ENCODE peak calls at places on chromosomes 3 and 15, in four cellular contexts. S is adrenal gland, O is stomach, C is endodermal cell. Q is an unnamed sample.

GRCh38 chr3:5302661-5303060 is 115.2 kb downstream of the EDEM1 start:
- DNase-seq in C (no peak), O (no peak), S (no peak), Q (no peak)

GRCh38 chr3:16865335-16865734 is 19.4 kb upstream of the PLCL2 start:
- DNase-seq in O (no peak), S (no peak), C (no peak), Q (no peak)

GRCh38 chr3:42345811-42346210 is 64.6 kb downstream of the LYZL4 start:
- DNase-seq in O (no peak), C (no peak), S (no peak), Q (no peak)

GRCh38 chr3:100210777-100211145 is 50.0 kb upstream of the TBC1D23 start:
- DNase-seq in O (no peak), C (no peak), S (no peak), Q (no peak)

GRCh38 chr15:82951472-82952155 is 906 bp downstream of the HOMER2 start:
- DNase-seq in C (no peak), O (no peak), S (no peak), Q (no peak)

GRCh38 chr3:50473768-50474167 is 29.7 kb downstream of the CACNA2D2 start:
- DNase-seq in S (no peak), C (no peak), O (no peak), Q (no peak)

GRCh38 chr3:69084326-69084667 is 440 bp upstream of the ARL6IP5 start:
- DNase-seq in C (no peak), O (peak), S (no peak), Q (no peak)

GRCh38 chr3:125990253-125990970 is 21.4 kb downstream of the ROPN1B start:
- DNase-seq in S (peak), O (peak), C (peak), Q (no peak)

GRCh38 chr3:46558184-46559029 is 7.7 kb downstream of the LRRC2 start:
- DNase-seq in S (peak), C (peak), O (peak), Q (peak)

GRCh38 chr15:49410660-49411059 is 12.4 kb upstream of the FGF7 start:
- DNase-seq in C (no peak), O (no peak), S (no peak), Q (no peak)

GRCh38 chr15:70033529-70034140 is 64.1 kb downstream of the TLE3 start:
- DNase-seq in S (no peak), C (no peak), O (no peak), Q (no peak)

GRCh38 chr3:64644483-64644882 is 43.3 kb downstream of the ADAMTS9 start:
- DNase-seq in O (no peak), C (no peak), S (no peak), Q (no peak)

GRCh38 chr3:58383904-58384303 is 49.7 kb downstream of the PDHB start:
- DNase-seq in S (peak), C (no peak), O (no peak), Q (no peak)

GRCh38 chr3:63972196-63972595 is 51.1 kb downstream of the PSMD6 start:
- DNase-seq in O (no peak), C (no peak), S (no peak), Q (no peak)

GRCh38 chr3:133578548-133579191 is 5.2 kb downstream of the CDV3 start:
- DNase-seq in S (no peak), O (no peak), C (no peak), Q (no peak)

GRCh38 chr3:156492801-156493261 is 62.1 kb downstream of the SSR3 start:
- DNase-seq in C (no peak), O (no peak), S (no peak), Q (no peak)

GRCh38 chr15:70077436-70077835 is 20.3 kb downstream of the TLE3 start:
- DNase-seq in S (no peak), O (no peak), C (no peak), Q (no peak)

GRCh38 chr3:72533584-72534473 is 314.4 kb downstream of the SHQ1 start:
- DNase-seq in C (no peak), O (no peak), S (no peak), Q (no peak)

GRCh38 chr3:64319391-64319790 is 94.1 kb upstream of the PRICKLE2 start:
- DNase-seq in S (no peak), C (peak), O (no peak), Q (no peak)

GRCh38 chr3:45978348-45978747 is 17.3 kb downstream of the FYCO1 start:
- DNase-seq in S (no peak), C (no peak), O (peak), Q (peak)

GRCh38 chr3:46461971-46462910 is 2.5 kb downstream of the LTF start:
- DNase-seq in S (no peak), O (no peak), C (peak), Q (no peak)

GRCh38 chr3:7630925-7631324 is 770.0 kb downstream of the GRM7 start:
- DNase-seq in S (peak), O (peak), C (no peak), Q (no peak)

GRCh38 chr3:158097571-158098553 is 8.4 kb downstream of the SHOX2 start:
- DNase-seq in C (peak), S (peak), O (peak), Q (peak)

GRCh38 chr3:169945313-169945712 is 21.3 kb upstream of the SEC62 start:
- DNase-seq in O (peak), S (no peak), C (no peak), Q (no peak)

GRCh38 chr15:58788056-58788710 is 17.1 kb downstream of the MINDY2 start:
- DNase-seq in C (no peak), O (no peak), S (no peak), Q (no peak)

DNA sequence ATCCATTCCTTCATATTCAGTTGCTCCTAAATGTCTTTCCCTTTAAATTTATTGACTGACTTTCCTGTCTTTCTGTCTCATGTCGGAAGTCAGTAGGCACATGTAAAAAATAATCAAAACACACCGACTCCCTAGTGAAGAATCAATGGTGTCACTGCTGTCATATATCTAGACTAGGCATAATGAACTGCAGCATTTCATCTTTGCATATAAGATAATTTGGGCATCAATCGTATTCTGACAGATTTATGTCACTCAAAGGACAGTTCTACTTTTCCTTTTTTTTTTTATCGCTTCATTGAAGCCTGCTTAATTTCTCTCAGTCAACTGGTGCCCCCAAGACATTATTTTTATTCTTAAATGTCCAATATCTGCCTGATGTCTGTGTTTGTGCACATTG is 206.3 kb downstream of the MEIS2 start:
- DNase-seq in O (no peak), S (no peak), C (no peak), Q (no peak)
- TF ChIP-seq CTCF in O (no peak), S (no peak), C (no peak), Q (no peak)

GRCh38 chr15:40420793-40421192 is 15.2 kb downstream of the IVD start:
- DNase-seq in C (no peak), S (no peak), O (peak), Q (peak)

GRCh38 chr15:40424483-40425115 is 16.2 kb upstream of the BAHD1 start:
- DNase-seq in O (no peak), C (no peak), S (no peak), Q (no peak)

GRCh38 chr15:40418126-40418525 is 12.5 kb downstream of the IVD start:
- DNase-seq in O (no peak), C (no peak), S (no peak), Q (no peak)

GRCh38 chr15:40420071-40420713 is 14.6 kb downstream of the IVD start:
- DNase-seq in O (peak), S (no peak), C (no peak), Q (no peak)

GRCh38 chr15:40421246-40422157 is 15.9 kb downstream of the IVD start:
- DNase-seq in S (peak), O (peak), C (peak), Q (no peak)
- H3K4me3 ChIP-seq in S (no peak), O (no peak), C (no peak), Q (no peak)

GRCh38 chr3:141460097-141460704 is 26.6 kb upstream of the RASA2 start:
- DNase-seq in O (peak), C (peak), S (peak), Q (peak)

GRCh38 chr3:141458937-141459510 is 27.8 kb upstream of the RASA2 start:
- DNase-seq in S (no peak), C (no peak), O (no peak), Q (no peak)

GRCh38 chr3:141465221-141465620 is 21.6 kb upstream of the RASA2 start:
- DNase-seq in C (no peak), O (no peak), S (no peak), Q (no peak)

GRCh38 chr3:141466633-141467169 is 20.1 kb upstream of the RASA2 start:
- DNase-seq in O (no peak), S (no peak), C (no peak), Q (no peak)

DNA sequence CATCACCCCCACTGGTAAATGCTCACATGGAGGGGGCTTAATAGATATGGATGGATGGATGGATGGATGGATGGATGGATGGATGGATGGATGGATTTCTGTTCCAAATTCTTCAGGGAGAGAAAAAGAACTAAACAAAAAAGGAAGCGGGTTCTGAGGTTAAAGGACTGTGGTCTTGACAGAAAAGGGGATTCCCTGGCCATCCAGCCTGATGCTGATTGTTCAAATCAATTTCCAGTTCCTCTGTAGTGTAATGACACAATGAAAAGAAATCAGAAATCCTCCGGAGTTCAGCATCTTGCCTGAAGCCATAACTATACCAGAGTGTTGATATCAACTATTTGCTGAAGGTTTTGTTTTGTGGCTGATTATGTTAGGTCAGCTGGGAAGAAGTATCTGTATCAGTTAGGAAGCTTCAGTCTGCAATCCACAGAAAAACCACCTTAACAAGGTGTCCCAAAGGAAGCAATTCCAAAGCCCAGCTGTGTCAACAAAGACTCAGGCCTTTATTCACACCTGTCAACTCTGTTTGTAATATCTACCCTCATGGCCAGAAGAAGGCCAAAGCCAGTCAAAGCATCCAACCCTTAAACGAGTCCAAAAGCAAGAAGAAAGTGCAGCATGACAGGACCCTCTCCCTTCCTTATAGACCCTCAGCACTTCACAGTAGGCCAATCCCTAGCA is 24.5 kb upstream of the RASA2 start:
- DNase-seq in S (no peak), C (no peak), O (no peak), Q (no peak)
- TF ChIP-seq CTCF in S (no peak), C (no peak), O (no peak), Q (no peak)

GRCh38 chr3:172595648-172596393 is 72.6 kb upstream of the TNFSF10 start:
- DNase-seq in C (no peak), S (no peak), O (peak), Q (no peak)
- H3K4me3 ChIP-seq in C (no peak), S (no peak), O (peak), Q (no peak)

DNA sequence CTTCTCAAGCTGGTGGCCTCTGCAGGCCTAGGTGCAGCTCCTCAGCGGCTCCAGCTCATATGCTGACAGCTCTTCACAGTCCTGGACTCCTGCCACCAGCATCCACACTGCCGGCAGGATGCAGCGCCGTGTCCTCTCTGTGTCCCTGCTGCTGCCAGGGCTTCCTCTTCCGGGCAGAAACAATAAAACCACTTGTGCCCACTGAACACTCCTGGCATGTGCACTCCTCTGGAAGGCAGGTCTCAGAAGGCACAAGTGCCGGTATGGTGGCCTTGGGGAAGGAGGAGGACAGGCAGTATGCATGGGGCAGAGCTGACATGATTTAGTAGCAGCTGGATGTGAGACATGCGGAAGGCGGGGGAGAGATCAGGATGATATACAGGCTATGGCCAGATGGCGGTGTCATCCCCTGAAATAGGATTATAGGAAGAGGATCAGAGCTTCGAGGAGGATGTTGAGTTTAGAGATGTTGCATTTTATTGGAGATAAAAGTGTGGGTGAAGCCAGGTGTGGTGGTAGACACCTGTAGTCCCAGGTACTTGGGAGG is 7.5 kb upstream of the MAN2A2 start:
- DNase-seq in C (peak), O (no peak), S (peak), Q (no peak)
- TF ChIP-seq CTCF in C (peak), O (no peak), S (peak), Q (no peak)

GRCh38 chr15:90594297-90594696 is 64.6 kb downstream of the CRTC3 start:
- DNase-seq in O (peak), C (peak), S (peak), Q (peak)
- H3K4me3 ChIP-seq in O (no peak), C (no peak), S (no peak), Q (no peak)

Q was measured in LNCaP clone FGC.